ENCODE peak calls at places on chromosomes 7 and 10, in four cellular contexts. One of them, this sample, is unnamed.

GRCh38 chr10:15526754-15527153 is 155.7 kb upstream of the FAM171A1 start:
- DNase-seq in esophagus squamous epithelium: no peak
- DNase-seq in CD8-positive, alpha-beta T cell: no peak
- DNase-seq in prostate gland: no peak
- DNase-seq in this sample: no peak

GRCh38 chr7:43353902-43354301 is 229.0 kb upstream of the STK17A start:
- DNase-seq in esophagus squamous epithelium: no peak
- DNase-seq in prostate gland: no peak
- DNase-seq in CD8-positive, alpha-beta T cell: no peak
- DNase-seq in this sample: no peak

GRCh38 chr7:129569811-129570215 is 41.7 kb upstream of the NRF1 start:
- DNase-seq in esophagus squamous epithelium: no peak
- DNase-seq in CD8-positive, alpha-beta T cell: no peak
- DNase-seq in prostate gland: no peak
- DNase-seq in this sample: no peak

GRCh38 chr7:37916017-37916672 is 472 bp downstream of the SFRP4 start:
- DNase-seq in prostate gland: no peak
- DNase-seq in esophagus squamous epithelium: no peak
- DNase-seq in CD8-positive, alpha-beta T cell: no peak
- DNase-seq in this sample: no peak

GRCh38 chr10:63481815-63482421 is 16.1 kb upstream of the JMJD1C start:
- DNase-seq in CD8-positive, alpha-beta T cell: no peak
- DNase-seq in esophagus squamous epithelium: no peak
- DNase-seq in prostate gland: no peak
- DNase-seq in this sample: no peak

GRCh38 chr7:94375167-94375566 is 19.5 kb upstream of the COL1A2 start:
- DNase-seq in CD8-positive, alpha-beta T cell: no peak
- DNase-seq in esophagus squamous epithelium: no peak
- DNase-seq in prostate gland: no peak
- DNase-seq in this sample: no peak

GRCh38 chr10:102796407-102797176 is 40.6 kb downstream of the CYP17A1 start:
- DNase-seq in prostate gland: peak
- DNase-seq in esophagus squamous epithelium: no peak
- DNase-seq in CD8-positive, alpha-beta T cell: peak
- DNase-seq in this sample: peak

GRCh38 chr10:78623577-78624215 is 445.1 kb upstream of the ZMIZ1 start:
- DNase-seq in prostate gland: no peak
- DNase-seq in CD8-positive, alpha-beta T cell: no peak
- DNase-seq in esophagus squamous epithelium: no peak
- DNase-seq in this sample: no peak

GRCh38 chr10:7417103-7417623 is 6.3 kb upstream of the SFMBT2 start:
- DNase-seq in prostate gland: no peak
- DNase-seq in esophagus squamous epithelium: no peak
- DNase-seq in CD8-positive, alpha-beta T cell: no peak
- DNase-seq in this sample: no peak

GRCh38 chr10:58335306-58336005 is 650 bp downstream of the UBE2D1 start:
- DNase-seq in CD8-positive, alpha-beta T cell: peak
- DNase-seq in prostate gland: peak
- DNase-seq in esophagus squamous epithelium: no peak
- DNase-seq in this sample: no peak

GRCh38 chr10:110667620-110668343 is 23.6 kb downstream of the RBM20 start:
- DNase-seq in CD8-positive, alpha-beta T cell: no peak
- DNase-seq in prostate gland: no peak
- DNase-seq in esophagus squamous epithelium: no peak
- DNase-seq in this sample: no peak

GRCh38 chr7:157543276-157543675 is 206.5 kb downstream of the DNAJB6 start:
- DNase-seq in CD8-positive, alpha-beta T cell: no peak
- DNase-seq in esophagus squamous epithelium: no peak
- DNase-seq in prostate gland: no peak
- DNase-seq in this sample: no peak

GRCh38 chr7:115850774-115851173 is 179.8 kb downstream of the TFEC start:
- DNase-seq in CD8-positive, alpha-beta T cell: no peak
- DNase-seq in prostate gland: no peak
- DNase-seq in esophagus squamous epithelium: no peak
- DNase-seq in this sample: no peak

GRCh38 chr7:150379590-150380379 is 655 bp downstream of the ZNF775 start:
- DNase-seq in esophagus squamous epithelium: no peak
- DNase-seq in prostate gland: no peak
- DNase-seq in CD8-positive, alpha-beta T cell: no peak
- DNase-seq in this sample: no peak

GRCh38 chr7:104971290-104972071 is 42.5 kb upstream of the KMT2E start:
- DNase-seq in esophagus squamous epithelium: no peak
- DNase-seq in prostate gland: peak
- DNase-seq in CD8-positive, alpha-beta T cell: no peak
- DNase-seq in this sample: no peak

GRCh38 chr7:158413962-158414961 is 173.4 kb downstream of the PTPRN2 start:
- DNase-seq in esophagus squamous epithelium: no peak
- DNase-seq in prostate gland: no peak
- DNase-seq in CD8-positive, alpha-beta T cell: no peak
- DNase-seq in this sample: no peak

GRCh38 chr7:44183386-44183785 is 5.9 kb downstream of the GCK start:
- DNase-seq in prostate gland: no peak
- DNase-seq in esophagus squamous epithelium: no peak
- DNase-seq in CD8-positive, alpha-beta T cell: no peak
- DNase-seq in this sample: no peak

GRCh38 chr7:26337232-26337865 is 45.7 kb downstream of the SNX10 start:
- DNase-seq in prostate gland: no peak
- DNase-seq in CD8-positive, alpha-beta T cell: no peak
- DNase-seq in esophagus squamous epithelium: no peak
- DNase-seq in this sample: no peak

GRCh38 chr7:43630466-43630865 is 47.6 kb downstream of the STK17A start:
- DNase-seq in esophagus squamous epithelium: no peak
- DNase-seq in CD8-positive, alpha-beta T cell: no peak
- DNase-seq in prostate gland: no peak
- DNase-seq in this sample: no peak

GRCh38 chr7:47225387-47226170 is 356.3 kb downstream of the TNS3 start:
- DNase-seq in CD8-positive, alpha-beta T cell: no peak
- DNase-seq in esophagus squamous epithelium: no peak
- DNase-seq in prostate gland: no peak
- DNase-seq in this sample: no peak

GRCh38 chr7:46024263-46024916 is 103.3 kb upstream of the IGFBP3 start:
- DNase-seq in CD8-positive, alpha-beta T cell: no peak
- DNase-seq in prostate gland: no peak
- DNase-seq in esophagus squamous epithelium: no peak
- DNase-seq in this sample: no peak

GRCh38 chr10:79020605-79021004 is 48.2 kb upstream of the ZMIZ1 start:
- DNase-seq in prostate gland: no peak
- DNase-seq in esophagus squamous epithelium: no peak
- DNase-seq in CD8-positive, alpha-beta T cell: no peak
- DNase-seq in this sample: no peak

GRCh38 chr7:29483219-29484104 is 80.2 kb upstream of the PRR15 start:
- DNase-seq in prostate gland: no peak
- DNase-seq in esophagus squamous epithelium: no peak
- DNase-seq in CD8-positive, alpha-beta T cell: no peak
- DNase-seq in this sample: no peak

GRCh38 chr7:155338632-155339320 is 41.1 kb downstream of the INSIG1 start:
- DNase-seq in prostate gland: no peak
- DNase-seq in esophagus squamous epithelium: no peak
- DNase-seq in CD8-positive, alpha-beta T cell: peak
- DNase-seq in this sample: no peak

GRCh38 chr10:13859979-13860619 is 273.3 kb downstream of the PRPF18 start:
- DNase-seq in esophagus squamous epithelium: no peak
- DNase-seq in prostate gland: no peak
- DNase-seq in CD8-positive, alpha-beta T cell: no peak
- DNase-seq in this sample: no peak

GRCh38 chr10:132577350-132578005 is 39.9 kb downstream of the INPP5A start:
- DNase-seq in CD8-positive, alpha-beta T cell: no peak
- DNase-seq in prostate gland: no peak
- DNase-seq in esophagus squamous epithelium: no peak
- DNase-seq in this sample: no peak

GRCh38 chr7:141416691-141417268 is 134.4 kb upstream of the AGK start:
- DNase-seq in prostate gland: no peak
- DNase-seq in esophagus squamous epithelium: no peak
- DNase-seq in CD8-positive, alpha-beta T cell: no peak
- DNase-seq in this sample: no peak

GRCh38 chr10:131891196-131891928 is 9.4 kb upstream of the PPP2R2D start:
- DNase-seq in prostate gland: no peak
- DNase-seq in CD8-positive, alpha-beta T cell: no peak
- DNase-seq in esophagus squamous epithelium: no peak
- DNase-seq in this sample: no peak

GRCh38 chr7:80611779-80612178 is 26.7 kb upstream of the CD36 start:
- DNase-seq in prostate gland: peak
- DNase-seq in esophagus squamous epithelium: no peak
- DNase-seq in CD8-positive, alpha-beta T cell: no peak
- DNase-seq in this sample: peak

GRCh38 chr7:117096297-117096696 is 143.0 kb downstream of the ST7 start:
- DNase-seq in prostate gland: no peak
- DNase-seq in esophagus squamous epithelium: no peak
- DNase-seq in CD8-positive, alpha-beta T cell: no peak
- DNase-seq in this sample: no peak

GRCh38 chr7:77651544-77652162 is 44.6 kb upstream of the RSBN1L start:
- DNase-seq in prostate gland: no peak
- DNase-seq in esophagus squamous epithelium: no peak
- DNase-seq in CD8-positive, alpha-beta T cell: no peak
- DNase-seq in this sample: no peak

GRCh38 chr7:131012477-131013031 is 278.5 kb upstream of the KLF14 start:
- DNase-seq in esophagus squamous epithelium: no peak
- DNase-seq in prostate gland: no peak
- DNase-seq in CD8-positive, alpha-beta T cell: no peak
- DNase-seq in this sample: no peak

GRCh38 chr10:124917168-124917938 is 24.6 kb upstream of the ZRANB1 start:
- DNase-seq in esophagus squamous epithelium: no peak
- DNase-seq in CD8-positive, alpha-beta T cell: peak
- DNase-seq in prostate gland: peak
- DNase-seq in this sample: no peak

DNA sequence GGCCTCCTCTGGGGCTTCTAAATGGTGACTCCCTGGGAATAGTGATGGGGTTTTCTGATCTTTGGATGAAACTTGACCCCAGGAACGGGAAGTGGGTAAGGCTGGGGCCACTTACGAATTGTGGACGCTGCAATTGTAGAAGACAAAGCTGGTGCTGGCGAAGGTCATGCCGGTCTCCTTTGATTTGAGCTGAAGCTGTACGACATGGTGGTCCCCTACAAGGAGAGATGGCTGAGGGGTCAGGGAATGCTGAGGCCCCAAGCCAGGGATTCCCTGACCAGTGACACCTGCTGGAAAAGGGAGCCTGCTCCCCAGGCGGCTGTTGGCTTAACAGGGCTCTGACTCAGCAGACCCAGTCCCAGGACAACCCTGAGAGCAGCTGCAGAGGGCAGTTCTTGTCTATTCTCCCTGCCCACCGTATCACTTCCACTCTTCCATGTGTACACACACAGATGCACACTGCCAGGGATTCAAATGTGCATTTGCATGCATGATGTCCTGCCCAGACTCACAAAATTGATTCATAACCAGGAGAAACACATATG is 350.2 kb downstream of the PLXNA4 start:
- DNase-seq in CD8-positive, alpha-beta T cell: no peak
- DNase-seq in esophagus squamous epithelium: no peak
- DNase-seq in prostate gland: no peak
- DNase-seq in this sample: no peak
- H3K4me3 ChIP-seq in CD8-positive, alpha-beta T cell: no peak
- H3K4me3 ChIP-seq in esophagus squamous epithelium: no peak
- H3K4me3 ChIP-seq in prostate gland: no peak
- H3K4me3 ChIP-seq in this sample: no peak

GRCh38 chr7:151629873-151630272 is 110.2 kb upstream of the RHEB start:
- DNase-seq in CD8-positive, alpha-beta T cell: no peak
- DNase-seq in prostate gland: no peak
- DNase-seq in esophagus squamous epithelium: no peak
- DNase-seq in this sample: no peak

GRCh38 chr7:151628846-151629604 is 109.3 kb upstream of the RHEB start:
- DNase-seq in CD8-positive, alpha-beta T cell: no peak
- DNase-seq in esophagus squamous epithelium: no peak
- DNase-seq in prostate gland: no peak
- DNase-seq in this sample: no peak

GRCh38 chr7:151623766-151624165 is 104.1 kb upstream of the RHEB start:
- DNase-seq in prostate gland: no peak
- DNase-seq in CD8-positive, alpha-beta T cell: no peak
- DNase-seq in esophagus squamous epithelium: no peak
- DNase-seq in this sample: no peak

GRCh38 chr7:151624246-151624928 is 104.7 kb upstream of the RHEB start:
- DNase-seq in CD8-positive, alpha-beta T cell: no peak
- DNase-seq in prostate gland: no peak
- DNase-seq in esophagus squamous epithelium: no peak
- DNase-seq in this sample: no peak

DNA sequence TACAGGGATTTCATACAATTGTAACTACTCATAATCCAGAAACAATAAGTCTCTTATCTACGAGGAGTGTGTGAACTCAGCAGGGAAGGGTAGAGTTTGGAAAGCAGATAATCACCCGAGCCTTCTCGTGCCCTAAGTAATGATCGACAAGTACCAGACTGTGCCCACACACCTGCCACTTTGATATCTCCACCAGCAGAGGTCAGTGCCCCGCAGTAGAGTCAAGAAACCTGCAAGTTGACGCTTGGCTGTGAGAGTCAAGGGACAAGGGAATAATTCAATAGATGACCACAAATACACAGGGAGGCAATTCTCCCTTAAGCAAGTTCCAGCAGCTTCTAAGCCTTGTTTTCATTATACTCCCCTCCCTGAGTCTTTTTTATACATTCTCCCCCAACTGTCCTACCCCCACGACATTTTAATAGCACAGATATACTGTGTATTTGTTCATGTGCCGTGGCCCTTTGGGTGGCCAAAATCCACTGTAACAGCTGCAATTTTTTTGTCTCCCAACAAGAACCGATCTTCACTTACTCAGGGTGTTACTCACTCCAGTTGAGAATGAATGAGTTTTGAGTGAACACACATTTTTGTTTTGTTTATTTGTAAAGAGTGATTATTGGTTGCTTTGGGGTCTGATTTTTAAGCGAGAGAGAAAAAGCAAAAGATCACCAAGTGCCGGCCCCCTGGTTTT is 106.9 kb upstream of the RHEB start:
- DNase-seq in prostate gland: peak
- DNase-seq in esophagus squamous epithelium: no peak
- DNase-seq in CD8-positive, alpha-beta T cell: no peak
- DNase-seq in this sample: peak
- TF ChIP-seq CTCF in prostate gland: peak
- TF ChIP-seq CTCF in esophagus squamous epithelium: peak
- TF ChIP-seq CTCF in CD8-positive, alpha-beta T cell: peak
- TF ChIP-seq CTCF in this sample: peak

GRCh38 chr7:151782598-151783448 is 94.1 kb downstream of the PRKAG2 start:
- DNase-seq in esophagus squamous epithelium: peak
- DNase-seq in CD8-positive, alpha-beta T cell: peak
- DNase-seq in prostate gland: peak
- DNase-seq in this sample: no peak
- H3K4me3 ChIP-seq in esophagus squamous epithelium: peak
- H3K4me3 ChIP-seq in CD8-positive, alpha-beta T cell: peak
- H3K4me3 ChIP-seq in prostate gland: no peak
- H3K4me3 ChIP-seq in this sample: no peak

GRCh38 chr7:90412458-90413184 is 9.4 kb downstream of the CLDN12 start:
- DNase-seq in CD8-positive, alpha-beta T cell: no peak
- DNase-seq in prostate gland: no peak
- DNase-seq in esophagus squamous epithelium: no peak
- DNase-seq in this sample: peak
- TF ChIP-seq CTCF in CD8-positive, alpha-beta T cell: no peak
- TF ChIP-seq CTCF in prostate gland: peak
- TF ChIP-seq CTCF in esophagus squamous epithelium: peak
- TF ChIP-seq CTCF in this sample: peak

GRCh38 chr10:126904493-126904806 is 778 bp upstream of the DOCK1 start:
- DNase-seq in esophagus squamous epithelium: no peak
- DNase-seq in CD8-positive, alpha-beta T cell: no peak
- DNase-seq in prostate gland: no peak
- DNase-seq in this sample: no peak
- H3K4me3 ChIP-seq in esophagus squamous epithelium: peak
- H3K4me3 ChIP-seq in CD8-positive, alpha-beta T cell: no peak
- H3K4me3 ChIP-seq in prostate gland: peak
- H3K4me3 ChIP-seq in this sample: peak

GRCh38 chr7:111561909-111562732 is at the start of gene IMMP2L:
- DNase-seq in CD8-positive, alpha-beta T cell: peak
- DNase-seq in prostate gland: peak
- DNase-seq in esophagus squamous epithelium: peak
- DNase-seq in this sample: peak
- TF ChIP-seq CTCF in CD8-positive, alpha-beta T cell: peak
- TF ChIP-seq CTCF in prostate gland: peak
- TF ChIP-seq CTCF in esophagus squamous epithelium: peak
- TF ChIP-seq CTCF in this sample: peak

This sample was measured in LNCaP clone FGC.